ENCODE peak calls at places on chromosome 3, in four cellular contexts. One of them, this sample, is unnamed.

GRCh38 chr3:157129782-157130137 is 30.2 kb downstream of the CCNL1 start:
- DNase-seq in WTC11: no peak
- DNase-seq in SK-N-SH: no peak
- DNase-seq in K562: no peak
- DNase-seq in this sample: no peak

GRCh38 chr3:160450846-160451245 is 1.3 kb upstream of the TRIM59 start:
- DNase-seq in WTC11: no peak
- DNase-seq in SK-N-SH: peak
- DNase-seq in K562: no peak
- DNase-seq in this sample: no peak

GRCh38 chr3:48426401-48426909 is 3.4 kb downstream of the PLXNB1 start:
- DNase-seq in WTC11: no peak
- DNase-seq in SK-N-SH: peak
- DNase-seq in K562: no peak
- DNase-seq in this sample: no peak

GRCh38 chr3:50008931-50009330 is 69.0 kb downstream of the RBM6 start:
- DNase-seq in WTC11: no peak
- DNase-seq in SK-N-SH: no peak
- DNase-seq in K562: no peak
- DNase-seq in this sample: no peak

GRCh38 chr3:184042617-184043016 is 10.2 kb upstream of the HTR3C start:
- DNase-seq in WTC11: no peak
- DNase-seq in SK-N-SH: no peak
- DNase-seq in K562: no peak
- DNase-seq in this sample: no peak

GRCh38 chr3:16240229-16241023 is 24.3 kb downstream of the DPH3 start:
- DNase-seq in WTC11: no peak
- DNase-seq in SK-N-SH: no peak
- DNase-seq in K562: no peak
- DNase-seq in this sample: no peak

GRCh38 chr3:99167016-99167415 is 265.5 kb upstream of the DCBLD2 start:
- DNase-seq in WTC11: no peak
- DNase-seq in SK-N-SH: no peak
- DNase-seq in K562: no peak
- DNase-seq in this sample: no peak

GRCh38 chr3:4730734-4731133 is 237.6 kb downstream of the ITPR1 start:
- DNase-seq in WTC11: no peak
- DNase-seq in SK-N-SH: no peak
- DNase-seq in K562: no peak
- DNase-seq in this sample: no peak

GRCh38 chr3:188834349-188834748 is 337.4 kb upstream of the TPRG1 start:
- DNase-seq in WTC11: no peak
- DNase-seq in SK-N-SH: no peak
- DNase-seq in K562: no peak
- DNase-seq in this sample: no peak

GRCh38 chr3:132486086-132486485 is 68.8 kb downstream of the DNAJC13 start:
- DNase-seq in WTC11: no peak
- DNase-seq in SK-N-SH: no peak
- DNase-seq in K562: no peak
- DNase-seq in this sample: no peak

GRCh38 chr3:178538065-178538464 is 1.8 kb downstream of the KCNMB2 start:
- DNase-seq in WTC11: no peak
- DNase-seq in SK-N-SH: no peak
- DNase-seq in K562: no peak
- DNase-seq in this sample: no peak

GRCh38 chr3:167723872-167724271 is 10.8 kb downstream of the PDCD10 start:
- DNase-seq in WTC11: no peak
- DNase-seq in SK-N-SH: no peak
- DNase-seq in K562: no peak
- DNase-seq in this sample: no peak

GRCh38 chr3:192957441-192957951 is 39.8 kb upstream of the MB21D2 start:
- DNase-seq in WTC11: no peak
- DNase-seq in SK-N-SH: no peak
- DNase-seq in K562: no peak
- DNase-seq in this sample: no peak

GRCh38 chr3:185631508-185632206 is 45.6 kb downstream of the SENP2 start:
- DNase-seq in WTC11: no peak
- DNase-seq in SK-N-SH: peak
- DNase-seq in K562: no peak
- DNase-seq in this sample: no peak

GRCh38 chr3:193563999-193564398 is 9.3 kb upstream of the ATP13A4 start:
- DNase-seq in WTC11: peak
- DNase-seq in SK-N-SH: no peak
- DNase-seq in K562: no peak
- DNase-seq in this sample: no peak

GRCh38 chr3:122030381-122031122 is 8.5 kb upstream of the ILDR1 start:
- DNase-seq in WTC11: no peak
- DNase-seq in SK-N-SH: no peak
- DNase-seq in K562: no peak
- DNase-seq in this sample: no peak

GRCh38 chr3:139157161-139157932 is 112.7 kb upstream of the PRR23C start:
- DNase-seq in WTC11: no peak
- DNase-seq in SK-N-SH: no peak
- DNase-seq in K562: no peak
- DNase-seq in this sample: no peak

GRCh38 chr3:54424283-54424682 is 301.9 kb downstream of the CACNA2D3 start:
- DNase-seq in WTC11: no peak
- DNase-seq in SK-N-SH: no peak
- DNase-seq in K562: no peak
- DNase-seq in this sample: no peak

GRCh38 chr3:184175506-184175905 is 851 bp downstream of the AP2M1 start:
- DNase-seq in WTC11: no peak
- DNase-seq in SK-N-SH: no peak
- DNase-seq in K562: no peak
- DNase-seq in this sample: no peak

GRCh38 chr3:7070461-7070860 is 209.5 kb downstream of the GRM7 start:
- DNase-seq in WTC11: no peak
- DNase-seq in SK-N-SH: no peak
- DNase-seq in K562: no peak
- DNase-seq in this sample: no peak

GRCh38 chr3:142929890-142930289 is 33.6 kb downstream of the PAQR9 start:
- DNase-seq in WTC11: no peak
- DNase-seq in SK-N-SH: no peak
- DNase-seq in K562: peak
- DNase-seq in this sample: no peak

GRCh38 chr3:27279153-27279552 is 90.0 kb downstream of the NEK10 start:
- DNase-seq in WTC11: peak
- DNase-seq in SK-N-SH: peak
- DNase-seq in K562: no peak
- DNase-seq in this sample: no peak

GRCh38 chr3:159604151-159604581 is 384.5 kb upstream of the IL12A start:
- DNase-seq in WTC11: no peak
- DNase-seq in SK-N-SH: no peak
- DNase-seq in K562: no peak
- DNase-seq in this sample: no peak

GRCh38 chr3:152317956-152318355 is 49.2 kb downstream of the MBNL1 start:
- DNase-seq in WTC11: no peak
- DNase-seq in SK-N-SH: no peak
- DNase-seq in K562: no peak
- DNase-seq in this sample: no peak

GRCh38 chr3:117630885-117631284 is 921.3 kb downstream of the TUSC7 start:
- DNase-seq in WTC11: no peak
- DNase-seq in SK-N-SH: no peak
- DNase-seq in K562: no peak
- DNase-seq in this sample: no peak

GRCh38 chr3:151168269-151169094 is 34.5 kb downstream of the GPR171 start:
- DNase-seq in WTC11: peak
- DNase-seq in SK-N-SH: peak
- DNase-seq in K562: peak
- DNase-seq in this sample: peak

GRCh38 chr3:42225486-42226363 is 40.3 kb downstream of the CCK start:
- DNase-seq in WTC11: no peak
- DNase-seq in SK-N-SH: no peak
- DNase-seq in K562: no peak
- DNase-seq in this sample: no peak

GRCh38 chr3:82496890-82497560 is 735.6 kb upstream of the GBE1 start:
- DNase-seq in WTC11: peak
- DNase-seq in SK-N-SH: peak
- DNase-seq in K562: peak
- DNase-seq in this sample: no peak

GRCh38 chr3:127691974-127692373 is 19.2 kb downstream of the ABTB1 start:
- DNase-seq in WTC11: no peak
- DNase-seq in SK-N-SH: no peak
- DNase-seq in K562: no peak
- DNase-seq in this sample: no peak

GRCh38 chr3:133967992-133968892 is 61.5 kb downstream of the SLCO2A1 start:
- DNase-seq in WTC11: no peak
- DNase-seq in SK-N-SH: no peak
- DNase-seq in K562: no peak
- DNase-seq in this sample: no peak

DNA sequence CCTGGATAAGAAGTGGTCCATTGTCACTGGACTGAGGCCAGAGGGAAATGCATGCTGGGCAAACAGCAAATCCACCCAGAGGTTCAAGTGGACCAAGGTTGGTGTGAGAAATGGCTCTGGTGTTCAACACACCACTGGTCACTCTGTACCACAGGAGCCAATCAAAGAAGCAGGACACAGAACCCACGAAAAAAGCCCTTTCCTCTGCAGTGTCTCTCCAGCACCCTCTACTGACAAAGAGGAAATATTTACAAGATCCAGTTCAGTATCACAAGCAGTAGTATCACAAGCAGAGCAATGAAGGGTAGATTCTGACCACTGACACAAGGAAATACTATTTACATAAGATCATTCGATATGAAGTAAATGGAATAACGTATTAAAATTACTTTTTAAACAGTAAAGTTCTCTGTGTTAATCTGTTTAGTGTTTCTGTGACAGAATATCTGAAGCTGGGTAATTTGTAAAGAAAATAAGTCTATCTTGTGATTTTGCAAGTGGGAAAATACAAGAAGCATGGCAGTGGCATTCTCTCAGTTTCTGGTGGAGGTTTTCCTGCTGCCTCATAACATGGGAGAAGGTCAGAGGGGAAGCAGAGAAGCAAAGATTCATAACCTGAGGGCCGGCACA is 390.7 kb downstream of the EFHB start:
- DNase-seq in WTC11: peak
- DNase-seq in SK-N-SH: peak
- DNase-seq in K562: no peak
- DNase-seq in this sample: peak
- TF ChIP-seq TEAD4 in WTC11: no peak
- TF ChIP-seq TEAD4 in SK-N-SH: no peak
- TF ChIP-seq TEAD4 in K562: no peak
- TF ChIP-seq TEAD4 in this sample: no peak

DNA sequence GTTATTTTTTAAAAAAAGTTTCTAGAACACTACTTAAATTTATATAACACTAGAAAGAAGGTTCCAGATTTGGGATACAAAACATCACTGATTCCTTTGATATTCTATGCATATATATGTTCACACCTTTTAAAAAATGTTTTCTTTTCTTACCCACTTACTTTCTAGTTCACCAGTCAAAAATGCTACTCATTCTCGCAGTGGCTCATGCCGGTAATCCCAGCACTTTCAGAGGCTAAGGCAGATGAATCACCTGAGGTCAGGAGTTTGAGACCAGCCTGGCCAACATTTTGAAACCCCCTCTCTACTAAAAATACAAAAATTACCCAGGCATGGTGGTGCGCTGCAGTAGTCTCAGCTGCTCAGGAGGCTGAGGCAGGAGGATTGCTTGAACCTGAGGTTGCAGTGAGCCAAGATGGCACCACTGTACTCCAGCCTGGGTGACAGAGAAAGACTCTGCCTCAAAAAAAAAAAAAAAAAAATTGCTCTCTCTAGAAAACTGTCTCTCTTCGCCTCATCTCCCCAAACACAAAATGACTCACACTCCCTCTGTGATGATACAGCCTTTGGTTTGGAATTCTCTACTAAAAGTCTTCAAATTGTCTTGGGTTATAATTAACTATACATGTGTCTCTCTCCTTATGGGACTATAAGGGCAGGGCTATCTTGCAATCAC is 52.6 kb upstream of the TGFBR2 start:
- DNase-seq in WTC11: no peak
- DNase-seq in SK-N-SH: no peak
- DNase-seq in K562: no peak
- DNase-seq in this sample: no peak
- TF ChIP-seq TEAD4 in WTC11: no peak
- TF ChIP-seq TEAD4 in SK-N-SH: no peak
- TF ChIP-seq TEAD4 in K562: no peak
- TF ChIP-seq TEAD4 in this sample: no peak

GRCh38 chr3:10331320-10331719 is 10.4 kb upstream of the SEC13 start:
- DNase-seq in WTC11: no peak
- DNase-seq in SK-N-SH: no peak
- DNase-seq in K562: no peak
- DNase-seq in this sample: no peak
- TF ChIP-seq TEAD4 in WTC11: no peak
- TF ChIP-seq TEAD4 in SK-N-SH: no peak
- TF ChIP-seq TEAD4 in K562: no peak
- TF ChIP-seq TEAD4 in this sample: no peak

GRCh38 chr3:63064216-63064755 is 189.1 kb upstream of the CADPS start:
- DNase-seq in WTC11: no peak
- DNase-seq in SK-N-SH: no peak
- DNase-seq in K562: no peak
- DNase-seq in this sample: no peak
- TF ChIP-seq TEAD4 in WTC11: no peak
- TF ChIP-seq TEAD4 in SK-N-SH: no peak
- TF ChIP-seq TEAD4 in K562: no peak
- TF ChIP-seq TEAD4 in this sample: no peak

GRCh38 chr3:44734646-44735168 is 5.3 kb downstream of the ZNF501 start:
- DNase-seq in WTC11: no peak
- DNase-seq in SK-N-SH: no peak
- DNase-seq in K562: no peak
- DNase-seq in this sample: no peak

GRCh38 chr3:44729384-44729910 is at the start of gene ZNF501:
- DNase-seq in WTC11: peak
- DNase-seq in SK-N-SH: peak
- DNase-seq in K562: peak
- DNase-seq in this sample: peak
- TF ChIP-seq TEAD4 in WTC11: peak
- TF ChIP-seq TEAD4 in SK-N-SH: no peak
- TF ChIP-seq TEAD4 in K562: no peak
- TF ChIP-seq TEAD4 in this sample: no peak

DNA sequence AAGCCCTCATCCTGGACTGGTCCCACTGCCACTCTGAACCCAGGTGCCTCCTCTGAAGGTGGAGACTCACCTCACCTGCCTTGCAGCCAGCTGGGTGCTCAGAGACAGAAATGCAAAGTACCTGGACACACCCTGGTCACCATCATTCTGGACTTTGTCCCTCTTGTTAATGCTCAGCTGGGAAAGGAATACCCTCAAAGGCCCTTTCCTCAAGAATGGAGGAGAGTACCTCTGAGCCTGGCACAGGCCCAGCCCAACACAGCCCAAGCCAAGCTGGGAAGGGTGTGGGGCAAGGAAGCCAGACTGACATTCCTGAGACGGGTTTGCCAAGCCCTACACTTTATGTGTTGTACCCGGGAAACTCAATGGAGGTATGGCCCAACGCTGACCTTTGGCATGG is 983 bp upstream of the ALAS1 start:
- DNase-seq in WTC11: no peak
- DNase-seq in SK-N-SH: no peak
- DNase-seq in K562: no peak
- DNase-seq in this sample: no peak
- TF ChIP-seq TEAD4 in WTC11: no peak
- TF ChIP-seq TEAD4 in SK-N-SH: no peak
- TF ChIP-seq TEAD4 in K562: no peak
- TF ChIP-seq TEAD4 in this sample: no peak

This sample was measured in H1.